ENCODE peak calls at places on chromosome 17, in five cellular contexts. One of them, this sample, is unnamed.

GRCh38 chr17:8059131-8059530 is 20.3 kb downstream of the ALOX15B start:
- DNase-seq in HCT116: no peak
- DNase-seq in anterior cingulate cortex: no peak
- DNase-seq in naive thymus-derived CD8-positive, alpha-beta T cell: no peak
- DNase-seq in frontal cortex: no peak
- DNase-seq in this sample: no peak

GRCh38 chr17:55348749-55349354 is 72.8 kb downstream of the MMD start:
- DNase-seq in anterior cingulate cortex: peak
- DNase-seq in naive thymus-derived CD8-positive, alpha-beta T cell: peak
- DNase-seq in HCT116: peak
- DNase-seq in frontal cortex: no peak
- DNase-seq in this sample: no peak

GRCh38 chr17:44933824-44934744 is 13.5 kb downstream of the KIF18B start:
- DNase-seq in frontal cortex: no peak
- DNase-seq in HCT116: no peak
- DNase-seq in naive thymus-derived CD8-positive, alpha-beta T cell: no peak
- DNase-seq in anterior cingulate cortex: no peak
- DNase-seq in this sample: peak

GRCh38 chr17:57989011-57989345 is 924 bp upstream of the VEZF1 start:
- DNase-seq in frontal cortex: no peak
- DNase-seq in naive thymus-derived CD8-positive, alpha-beta T cell: no peak
- DNase-seq in HCT116: peak
- DNase-seq in anterior cingulate cortex: no peak
- DNase-seq in this sample: no peak

GRCh38 chr17:4972322-4972721 is 4.7 kb upstream of the SPAG7 start:
- DNase-seq in naive thymus-derived CD8-positive, alpha-beta T cell: no peak
- DNase-seq in anterior cingulate cortex: no peak
- DNase-seq in HCT116: no peak
- DNase-seq in frontal cortex: no peak
- DNase-seq in this sample: no peak

GRCh38 chr17:81898885-81899284 is 3.2 kb upstream of the NPB start:
- DNase-seq in frontal cortex: no peak
- DNase-seq in anterior cingulate cortex: no peak
- DNase-seq in naive thymus-derived CD8-positive, alpha-beta T cell: no peak
- DNase-seq in HCT116: no peak
- DNase-seq in this sample: no peak

GRCh38 chr17:71110326-71110725 is 941.0 kb downstream of the KCNJ2 start:
- DNase-seq in HCT116: peak
- DNase-seq in anterior cingulate cortex: no peak
- DNase-seq in frontal cortex: no peak
- DNase-seq in naive thymus-derived CD8-positive, alpha-beta T cell: no peak
- DNase-seq in this sample: no peak

GRCh38 chr17:27276653-27277156 is 17.2 kb upstream of the WSB1 start:
- DNase-seq in naive thymus-derived CD8-positive, alpha-beta T cell: no peak
- DNase-seq in HCT116: no peak
- DNase-seq in frontal cortex: no peak
- DNase-seq in anterior cingulate cortex: no peak
- DNase-seq in this sample: no peak

GRCh38 chr17:6523330-6523729 is 33.0 kb downstream of the PITPNM3 start:
- DNase-seq in naive thymus-derived CD8-positive, alpha-beta T cell: no peak
- DNase-seq in anterior cingulate cortex: no peak
- DNase-seq in frontal cortex: no peak
- DNase-seq in HCT116: peak
- DNase-seq in this sample: no peak

GRCh38 chr17:6476834-6477210 is 32.6 kb downstream of the PIMREG start:
- DNase-seq in naive thymus-derived CD8-positive, alpha-beta T cell: no peak
- DNase-seq in anterior cingulate cortex: no peak
- DNase-seq in HCT116: no peak
- DNase-seq in frontal cortex: no peak
- DNase-seq in this sample: no peak

GRCh38 chr17:2796164-2797140 is at the start of gene RAP1GAP2:
- DNase-seq in HCT116: no peak
- DNase-seq in frontal cortex: no peak
- DNase-seq in anterior cingulate cortex: peak
- DNase-seq in naive thymus-derived CD8-positive, alpha-beta T cell: peak
- DNase-seq in this sample: no peak

GRCh38 chr17:41098476-41098875 is 534 bp upstream of the KRTAP4-8 start:
- DNase-seq in HCT116: no peak
- DNase-seq in frontal cortex: no peak
- DNase-seq in naive thymus-derived CD8-positive, alpha-beta T cell: no peak
- DNase-seq in anterior cingulate cortex: no peak
- DNase-seq in this sample: no peak

GRCh38 chr17:2954898-2955445 is 108.4 kb downstream of the OR1D5 start:
- DNase-seq in anterior cingulate cortex: no peak
- DNase-seq in HCT116: peak
- DNase-seq in naive thymus-derived CD8-positive, alpha-beta T cell: no peak
- DNase-seq in frontal cortex: no peak
- DNase-seq in this sample: no peak

GRCh38 chr17:52790359-52790955 is 631.9 kb upstream of the CA10 start:
- DNase-seq in HCT116: no peak
- DNase-seq in anterior cingulate cortex: no peak
- DNase-seq in frontal cortex: no peak
- DNase-seq in naive thymus-derived CD8-positive, alpha-beta T cell: no peak
- DNase-seq in this sample: no peak